ENCODE peak calls at places on chromosomes 16 and 17, in eight cellular contexts. One of them, this sample, is unnamed.

GRCh38 chr17:22203208-22203715 is 510.9 kb downstream of the KCNJ18 start:
- DNase-seq in T-cell: no peak
- DNase-seq in NCI-H1105 treated with DMSO at 0.1 percent for 48 hours: no peak
- DNase-seq in cardiac muscle cell: no peak
- DNase-seq in stimulated activated CD4-positive, alpha-beta T cell treated with anti-CD3 and anti-CD28 coated beads, Interleukin-4, amount 100 ng/mL, for 4 hours: no peak
- DNase-seq in NCI-H2029: no peak
- DNase-seq in fibroblast of pulmonary artery: no peak
- DNase-seq in ovary: no peak
- DNase-seq in this sample: no peak

GRCh38 chr17:70597774-70598173 is 428.4 kb downstream of the KCNJ2 start:
- DNase-seq in NCI-H1105 treated with DMSO at 0.1 percent for 48 hours: peak; percentile 86
- DNase-seq in ovary: no peak
- DNase-seq in stimulated activated CD4-positive, alpha-beta T cell treated with anti-CD3 and anti-CD28 coated beads, Interleukin-4, amount 100 ng/mL, for 4 hours: no peak
- DNase-seq in NCI-H2029: no peak
- DNase-seq in fibroblast of pulmonary artery: no peak
- DNase-seq in cardiac muscle cell: no peak
- DNase-seq in T-cell: no peak
- DNase-seq in this sample: no peak

GRCh38 chr16:505479-506245 is 21.9 kb upstream of the CAPN15 start:
- DNase-seq in stimulated activated CD4-positive, alpha-beta T cell treated with anti-CD3 and anti-CD28 coated beads, Interleukin-4, amount 100 ng/mL, for 4 hours: no peak
- DNase-seq in fibroblast of pulmonary artery: no peak
- DNase-seq in ovary: no peak
- DNase-seq in NCI-H1105 treated with DMSO at 0.1 percent for 48 hours: no peak
- DNase-seq in cardiac muscle cell: no peak
- DNase-seq in NCI-H2029: no peak
- DNase-seq in T-cell: no peak
- DNase-seq in this sample: no peak

GRCh38 chr17:73013816-73014663 is 78.4 kb downstream of the SLC39A11 start:
- DNase-seq in ovary: no peak
- DNase-seq in NCI-H2029: no peak
- DNase-seq in NCI-H1105 treated with DMSO at 0.1 percent for 48 hours: no peak
- DNase-seq in stimulated activated CD4-positive, alpha-beta T cell treated with anti-CD3 and anti-CD28 coated beads, Interleukin-4, amount 100 ng/mL, for 4 hours: no peak
- DNase-seq in fibroblast of pulmonary artery: no peak
- DNase-seq in cardiac muscle cell: no peak
- DNase-seq in T-cell: no peak
- DNase-seq in this sample: peak; percentile 22

GRCh38 chr16:4200000-4200780 is 41.7 kb downstream of the SRL start:
- DNase-seq in cardiac muscle cell: peak; percentile 70
- DNase-seq in fibroblast of pulmonary artery: peak; percentile 68
- DNase-seq in stimulated activated CD4-positive, alpha-beta T cell treated with anti-CD3 and anti-CD28 coated beads, Interleukin-4, amount 100 ng/mL, for 4 hours: no peak
- DNase-seq in ovary: peak; percentile 75
- DNase-seq in NCI-H2029: peak; percentile 55
- DNase-seq in T-cell: no peak
- DNase-seq in NCI-H1105 treated with DMSO at 0.1 percent for 48 hours: peak; percentile 1
- DNase-seq in this sample: peak; percentile 67

GRCh38 chr17:37392024-37392590 is 14.5 kb downstream of the ACACA start:
- DNase-seq in cardiac muscle cell: peak; percentile 83
- DNase-seq in ovary: no peak
- DNase-seq in stimulated activated CD4-positive, alpha-beta T cell treated with anti-CD3 and anti-CD28 coated beads, Interleukin-4, amount 100 ng/mL, for 4 hours: no peak
- DNase-seq in NCI-H2029: no peak
- DNase-seq in fibroblast of pulmonary artery: peak; percentile 85
- DNase-seq in NCI-H1105 treated with DMSO at 0.1 percent for 48 hours: no peak
- DNase-seq in T-cell: no peak
- DNase-seq in this sample: no peak

GRCh38 chr16:76241735-76242134 is 35.5 kb upstream of the CNTNAP4 start:
- DNase-seq in ovary: no peak
- DNase-seq in T-cell: no peak
- DNase-seq in NCI-H1105 treated with DMSO at 0.1 percent for 48 hours: no peak
- DNase-seq in NCI-H2029: no peak
- DNase-seq in stimulated activated CD4-positive, alpha-beta T cell treated with anti-CD3 and anti-CD28 coated beads, Interleukin-4, amount 100 ng/mL, for 4 hours: no peak
- DNase-seq in fibroblast of pulmonary artery: no peak
- DNase-seq in cardiac muscle cell: no peak
- DNase-seq in this sample: no peak

GRCh38 chr17:63641678-63642077 is 19.5 kb downstream of the MAP3K3 start:
- DNase-seq in fibroblast of pulmonary artery: no peak
- DNase-seq in T-cell: no peak
- DNase-seq in ovary: no peak
- DNase-seq in cardiac muscle cell: no peak
- DNase-seq in stimulated activated CD4-positive, alpha-beta T cell treated with anti-CD3 and anti-CD28 coated beads, Interleukin-4, amount 100 ng/mL, for 4 hours: no peak
- DNase-seq in NCI-H1105 treated with DMSO at 0.1 percent for 48 hours: no peak
- DNase-seq in NCI-H2029: no peak
- DNase-seq in this sample: no peak

GRCh38 chr16:5504028-5504758 is 406.6 kb upstream of the EEF2KMT start:
- DNase-seq in stimulated activated CD4-positive, alpha-beta T cell treated with anti-CD3 and anti-CD28 coated beads, Interleukin-4, amount 100 ng/mL, for 4 hours: no peak
- DNase-seq in cardiac muscle cell: no peak
- DNase-seq in T-cell: no peak
- DNase-seq in NCI-H1105 treated with DMSO at 0.1 percent for 48 hours: no peak
- DNase-seq in ovary: no peak
- DNase-seq in fibroblast of pulmonary artery: no peak
- DNase-seq in NCI-H2029: peak; percentile 79
- DNase-seq in this sample: no peak

GRCh38 chr16:89716493-89716892 is 4.2 kb downstream of the VPS9D1 start:
- DNase-seq in T-cell: no peak
- DNase-seq in NCI-H1105 treated with DMSO at 0.1 percent for 48 hours: no peak
- DNase-seq in stimulated activated CD4-positive, alpha-beta T cell treated with anti-CD3 and anti-CD28 coated beads, Interleukin-4, amount 100 ng/mL, for 4 hours: no peak
- DNase-seq in cardiac muscle cell: no peak
- DNase-seq in NCI-H2029: no peak
- DNase-seq in ovary: no peak
- DNase-seq in fibroblast of pulmonary artery: no peak
- DNase-seq in this sample: no peak

GRCh38 chr17:48178327-48178726 is 70.8 kb downstream of the SNX11 start:
- DNase-seq in NCI-H1105 treated with DMSO at 0.1 percent for 48 hours: no peak
- DNase-seq in ovary: no peak
- DNase-seq in T-cell: no peak
- DNase-seq in stimulated activated CD4-positive, alpha-beta T cell treated with anti-CD3 and anti-CD28 coated beads, Interleukin-4, amount 100 ng/mL, for 4 hours: no peak
- DNase-seq in fibroblast of pulmonary artery: no peak
- DNase-seq in NCI-H2029: no peak
- DNase-seq in cardiac muscle cell: no peak
- DNase-seq in this sample: no peak

GRCh38 chr17:28252436-28252835 is 66.6 kb upstream of the TMEM97 start:
- DNase-seq in NCI-H2029: no peak
- DNase-seq in stimulated activated CD4-positive, alpha-beta T cell treated with anti-CD3 and anti-CD28 coated beads, Interleukin-4, amount 100 ng/mL, for 4 hours: no peak
- DNase-seq in cardiac muscle cell: no peak
- DNase-seq in T-cell: no peak
- DNase-seq in fibroblast of pulmonary artery: no peak
- DNase-seq in NCI-H1105 treated with DMSO at 0.1 percent for 48 hours: no peak
- DNase-seq in ovary: no peak
- DNase-seq in this sample: no peak

GRCh38 chr17:2418572-2418971 is 17.7 kb upstream of the MNT start:
- DNase-seq in fibroblast of pulmonary artery: no peak
- DNase-seq in NCI-H1105 treated with DMSO at 0.1 percent for 48 hours: no peak
- DNase-seq in cardiac muscle cell: no peak
- DNase-seq in ovary: peak; percentile 56
- DNase-seq in NCI-H2029: no peak
- DNase-seq in stimulated activated CD4-positive, alpha-beta T cell treated with anti-CD3 and anti-CD28 coated beads, Interleukin-4, amount 100 ng/mL, for 4 hours: no peak
- DNase-seq in T-cell: no peak
- DNase-seq in this sample: no peak

GRCh38 chr16:20904507-20905079 is 4.0 kb downstream of the LYRM1 start:
- DNase-seq in NCI-H1105 treated with DMSO at 0.1 percent for 48 hours: no peak
- DNase-seq in T-cell: no peak
- DNase-seq in ovary: no peak
- DNase-seq in cardiac muscle cell: peak; percentile 88
- DNase-seq in stimulated activated CD4-positive, alpha-beta T cell treated with anti-CD3 and anti-CD28 coated beads, Interleukin-4, amount 100 ng/mL, for 4 hours: no peak
- DNase-seq in NCI-H2029: peak; percentile 13
- DNase-seq in fibroblast of pulmonary artery: peak; percentile 86
- DNase-seq in this sample: peak; percentile 72

GRCh38 chr17:82839617-82840292 is at the start of gene ZNF750:
- DNase-seq in stimulated activated CD4-positive, alpha-beta T cell treated with anti-CD3 and anti-CD28 coated beads, Interleukin-4, amount 100 ng/mL, for 4 hours: no peak
- DNase-seq in fibroblast of pulmonary artery: no peak
- DNase-seq in NCI-H1105 treated with DMSO at 0.1 percent for 48 hours: no peak
- DNase-seq in T-cell: no peak
- DNase-seq in ovary: no peak
- DNase-seq in cardiac muscle cell: no peak
- DNase-seq in NCI-H2029: no peak
- DNase-seq in this sample: no peak

GRCh38 chr17:50768348-50768761 is 1.0 kb upstream of the ANKRD40CL start:
- DNase-seq in stimulated activated CD4-positive, alpha-beta T cell treated with anti-CD3 and anti-CD28 coated beads, Interleukin-4, amount 100 ng/mL, for 4 hours: no peak
- DNase-seq in cardiac muscle cell: no peak
- DNase-seq in fibroblast of pulmonary artery: no peak
- DNase-seq in T-cell: no peak
- DNase-seq in NCI-H2029: peak; percentile 77
- DNase-seq in ovary: peak; percentile 10
- DNase-seq in NCI-H1105 treated with DMSO at 0.1 percent for 48 hours: no peak
- DNase-seq in this sample: no peak

GRCh38 chr17:50785942-50786570 is 18.7 kb upstream of the ANKRD40CL start:
- DNase-seq in NCI-H2029: peak; percentile 67
- DNase-seq in NCI-H1105 treated with DMSO at 0.1 percent for 48 hours: peak; percentile 20
- DNase-seq in stimulated activated CD4-positive, alpha-beta T cell treated with anti-CD3 and anti-CD28 coated beads, Interleukin-4, amount 100 ng/mL, for 4 hours: no peak
- DNase-seq in ovary: no peak
- DNase-seq in fibroblast of pulmonary artery: peak; percentile 65
- DNase-seq in T-cell: no peak
- DNase-seq in cardiac muscle cell: peak; percentile 65
- DNase-seq in this sample: no peak

GRCh38 chr17:77688369-77688768 is 270.1 kb upstream of the TNRC6C start:
- DNase-seq in NCI-H2029: no peak
- DNase-seq in ovary: no peak
- DNase-seq in fibroblast of pulmonary artery: no peak
- DNase-seq in NCI-H1105 treated with DMSO at 0.1 percent for 48 hours: no peak
- DNase-seq in T-cell: no peak
- DNase-seq in stimulated activated CD4-positive, alpha-beta T cell treated with anti-CD3 and anti-CD28 coated beads, Interleukin-4, amount 100 ng/mL, for 4 hours: no peak
- DNase-seq in cardiac muscle cell: no peak
- DNase-seq in this sample: no peak

GRCh38 chr16:74743668-74744299 is 30.8 kb downstream of the FA2H start:
- DNase-seq in cardiac muscle cell: peak; percentile 20
- DNase-seq in stimulated activated CD4-positive, alpha-beta T cell treated with anti-CD3 and anti-CD28 coated beads, Interleukin-4, amount 100 ng/mL, for 4 hours: no peak
- DNase-seq in T-cell: no peak
- DNase-seq in NCI-H2029: peak; percentile 74
- DNase-seq in ovary: no peak
- DNase-seq in NCI-H1105 treated with DMSO at 0.1 percent for 48 hours: peak; percentile 81
- DNase-seq in fibroblast of pulmonary artery: peak; percentile 35
- DNase-seq in this sample: no peak

GRCh38 chr17:73313526-73314127 is 1.8 kb upstream of the CDC42EP4 start:
- DNase-seq in T-cell: no peak
- DNase-seq in cardiac muscle cell: peak; percentile 45
- DNase-seq in NCI-H2029: no peak
- DNase-seq in ovary: no peak
- DNase-seq in NCI-H1105 treated with DMSO at 0.1 percent for 48 hours: no peak
- DNase-seq in fibroblast of pulmonary artery: peak; percentile 46
- DNase-seq in stimulated activated CD4-positive, alpha-beta T cell treated with anti-CD3 and anti-CD28 coated beads, Interleukin-4, amount 100 ng/mL, for 4 hours: no peak
- DNase-seq in this sample: no peak

GRCh38 chr17:66949501-66949900 is 15.0 kb upstream of the CACNG4 start:
- DNase-seq in NCI-H1105 treated with DMSO at 0.1 percent for 48 hours: no peak
- DNase-seq in NCI-H2029: peak; percentile 30
- DNase-seq in cardiac muscle cell: no peak
- DNase-seq in stimulated activated CD4-positive, alpha-beta T cell treated with anti-CD3 and anti-CD28 coated beads, Interleukin-4, amount 100 ng/mL, for 4 hours: no peak
- DNase-seq in fibroblast of pulmonary artery: peak; percentile 27
- DNase-seq in ovary: no peak
- DNase-seq in T-cell: no peak
- DNase-seq in this sample: no peak

GRCh38 chr16:51839697-51840462 is 688.8 kb upstream of the SALL1 start:
- DNase-seq in NCI-H2029: no peak
- DNase-seq in T-cell: no peak
- DNase-seq in NCI-H1105 treated with DMSO at 0.1 percent for 48 hours: peak; percentile 48
- DNase-seq in ovary: no peak
- DNase-seq in stimulated activated CD4-positive, alpha-beta T cell treated with anti-CD3 and anti-CD28 coated beads, Interleukin-4, amount 100 ng/mL, for 4 hours: no peak
- DNase-seq in cardiac muscle cell: no peak
- DNase-seq in fibroblast of pulmonary artery: peak; percentile 33
- DNase-seq in this sample: no peak

GRCh38 chr16:2178321-2179106 is 17.9 kb downstream of the CASKIN1 start:
- DNase-seq in fibroblast of pulmonary artery: peak; percentile 32
- DNase-seq in NCI-H2029: no peak
- DNase-seq in stimulated activated CD4-positive, alpha-beta T cell treated with anti-CD3 and anti-CD28 coated beads, Interleukin-4, amount 100 ng/mL, for 4 hours: peak; percentile 35
- DNase-seq in NCI-H1105 treated with DMSO at 0.1 percent for 48 hours: no peak
- DNase-seq in ovary: no peak
- DNase-seq in T-cell: peak; percentile 34
- DNase-seq in cardiac muscle cell: peak; percentile 44
- DNase-seq in this sample: peak; percentile 43

GRCh38 chr16:49763826-49764225 is 92.1 kb downstream of the ZNF423 start:
- DNase-seq in NCI-H1105 treated with DMSO at 0.1 percent for 48 hours: no peak
- DNase-seq in ovary: no peak
- DNase-seq in cardiac muscle cell: peak; percentile 49
- DNase-seq in T-cell: no peak
- DNase-seq in fibroblast of pulmonary artery: peak; percentile 66
- DNase-seq in NCI-H2029: no peak
- DNase-seq in stimulated activated CD4-positive, alpha-beta T cell treated with anti-CD3 and anti-CD28 coated beads, Interleukin-4, amount 100 ng/mL, for 4 hours: no peak
- DNase-seq in this sample: no peak

GRCh38 chr16:2742323-2743006 is 10.0 kb upstream of the SRRM2 start:
- DNase-seq in stimulated activated CD4-positive, alpha-beta T cell treated with anti-CD3 and anti-CD28 coated beads, Interleukin-4, amount 100 ng/mL, for 4 hours: no peak
- DNase-seq in fibroblast of pulmonary artery: no peak
- DNase-seq in cardiac muscle cell: no peak
- DNase-seq in T-cell: no peak
- DNase-seq in NCI-H2029: no peak
- DNase-seq in ovary: no peak
- DNase-seq in NCI-H1105 treated with DMSO at 0.1 percent for 48 hours: no peak
- DNase-seq in this sample: no peak

GRCh38 chr16:53509906-53510703 is 7.1 kb upstream of the AKTIP start:
- DNase-seq in NCI-H2029: no peak
- DNase-seq in cardiac muscle cell: peak; percentile 82
- DNase-seq in NCI-H1105 treated with DMSO at 0.1 percent for 48 hours: peak; percentile 45
- DNase-seq in T-cell: peak; percentile 24
- DNase-seq in ovary: peak; percentile 51
- DNase-seq in fibroblast of pulmonary artery: peak; percentile 81
- DNase-seq in stimulated activated CD4-positive, alpha-beta T cell treated with anti-CD3 and anti-CD28 coated beads, Interleukin-4, amount 100 ng/mL, for 4 hours: peak; percentile 36
- DNase-seq in this sample: peak; percentile 65

GRCh38 chr16:25219070-25219737 is 2.5 kb downstream of the AQP8 start:
- DNase-seq in ovary: no peak
- DNase-seq in NCI-H2029: peak; percentile 40
- DNase-seq in stimulated activated CD4-positive, alpha-beta T cell treated with anti-CD3 and anti-CD28 coated beads, Interleukin-4, amount 100 ng/mL, for 4 hours: no peak
- DNase-seq in NCI-H1105 treated with DMSO at 0.1 percent for 48 hours: no peak
- DNase-seq in T-cell: no peak
- DNase-seq in cardiac muscle cell: no peak
- DNase-seq in fibroblast of pulmonary artery: no peak
- DNase-seq in this sample: no peak